ENCODE peak calls at places on chromosomes 12 and 14, in eight cellular contexts. Q is K562, K is psoas muscle, G is tibial artery, W is H9, Y is coronary artery, B is fibroblast of pulmonary artery, C is right atrium auricular region. H is an unnamed sample.

GRCh38 chr12:75479963-75480461 is 543 bp upstream of the GLIPR1 start:
- DNase-seq in K (no peak), Y (no peak), G (no peak), W (no peak), C (no peak), Q (no peak), B (no peak), H (no peak)

GRCh38 chr12:2844786-2845185 is 10.0 kb upstream of the NRIP2 start:
- DNase-seq in C (no peak), Y (no peak), W (no peak), B (peak; percentile 18), G (no peak), K (no peak), Q (no peak), H (no peak)

GRCh38 chr12:131832393-131833231 is 4.4 kb downstream of the MMP17 start:
- DNase-seq in C (no peak), K (peak; percentile 74), B (peak; percentile 66), G (peak; percentile 73), W (no peak), Q (no peak), Y (no peak), H (peak; percentile 68)

GRCh38 chr12:12273291-12273957 is 6.6 kb upstream of the LRP6 start:
- DNase-seq in G (no peak), W (no peak), B (no peak), Q (no peak), K (no peak), C (no peak), Y (no peak), H (no peak)

GRCh38 chr14:67416085-67416484 is 4.1 kb upstream of the PLEK2 start:
- DNase-seq in B (peak; percentile 14), C (no peak), G (no peak), Q (peak; percentile 47), Y (no peak), K (no peak), W (no peak), H (no peak)

GRCh38 chr14:93712838-93713724 is 75.2 kb downstream of the PRIMA1 start:
- DNase-seq in Q (no peak), K (no peak), Y (peak; percentile 50), C (peak; percentile 32), W (no peak), G (peak; percentile 46), B (no peak), H (no peak)

GRCh38 chr14:65949711-65950516 is 536.3 kb upstream of the CCDC196 start:
- DNase-seq in G (no peak), W (no peak), B (peak; percentile 36), K (peak; percentile 21), Q (peak; percentile 9), Y (no peak), C (no peak), H (peak; percentile 4)

GRCh38 chr14:89242871-89243270 is 174.2 kb downstream of the FOXN3 start:
- DNase-seq in G (no peak), Y (peak; percentile 45), W (no peak), B (no peak), K (no peak), C (no peak), Q (no peak), H (no peak)

GRCh38 chr12:95440401-95440800 is 33.6 kb upstream of the METAP2 start:
- DNase-seq in Y (no peak), K (no peak), W (no peak), G (no peak), B (peak; percentile 5), C (no peak), Q (no peak), H (no peak)

GRCh38 chr14:79325071-79325470 is 886.2 kb downstream of the DIO2 start:
- DNase-seq in K (no peak), W (no peak), B (no peak), C (no peak), Q (no peak), Y (no peak), G (no peak), H (peak; percentile 18)

GRCh38 chr12:68483592-68484373 is 126.9 kb upstream of the RAP1B start:
- DNase-seq in K (no peak), G (no peak), W (no peak), B (peak; percentile 70), Q (no peak), Y (no peak), C (no peak), H (peak; percentile 27)

GRCh38 chr14:95137804-95138167 is 19.5 kb downstream of the DICER1 start:
- DNase-seq in G (no peak), B (peak; percentile 38), K (no peak), C (no peak), Y (no peak), W (no peak), Q (no peak), H (no peak)

GRCh38 chr12:78759387-78759786 is 105.2 kb upstream of the SYT1 start:
- DNase-seq in Q (no peak), B (peak; percentile 97), C (no peak), G (no peak), W (peak; percentile 38), Y (no peak), K (no peak), H (peak; percentile 14)

GRCh38 chr14:33323979-33324378 is 385.3 kb downstream of the NPAS3 start:
- DNase-seq in G (no peak), Y (no peak), K (no peak), B (no peak), W (no peak), Q (no peak), C (no peak), H (no peak)

GRCh38 chr12:118238888-118239287 is 103.0 kb downstream of the PEBP1 start:
- DNase-seq in W (no peak), B (no peak), C (no peak), K (no peak), Q (no peak), G (no peak), Y (no peak), H (no peak)

GRCh38 chr12:86826051-86826450 is 569.9 kb upstream of the MGAT4C start:
- DNase-seq in Y (no peak), K (no peak), W (no peak), Q (no peak), G (no peak), C (no peak), B (no peak), H (no peak)

GRCh38 chr14:90559811-90560492 is 163.1 kb downstream of the CALM1 start:
- DNase-seq in Y (no peak), Q (peak; percentile 23), G (no peak), W (no peak), C (no peak), B (no peak), K (no peak), H (no peak)

GRCh38 chr12:113479578-113480335 is 8.1 kb upstream of the LHX5 start:
- DNase-seq in Y (no peak), Q (peak; percentile 83), B (peak; percentile 51), W (peak; percentile 88), G (no peak), K (no peak), C (no peak), H (peak; percentile 30)

GRCh38 chr12:6612247-6612646 is 5.1 kb upstream of the CHD4 start:
- DNase-seq in B (no peak), Q (no peak), G (no peak), Y (no peak), K (no peak), C (no peak), W (no peak), H (no peak)

GRCh38 chr14:69242311-69243224 is 17.4 kb upstream of the GALNT16 start:
- DNase-seq in G (peak; percentile 75), Y (no peak), C (peak; percentile 76), K (no peak), Q (peak; percentile 51), B (peak; percentile 83), W (peak; percentile 52), H (peak; percentile 77)

GRCh38 chr14:34035177-34035933 is 84.5 kb upstream of the EGLN3 start:
- DNase-seq in Y (no peak), B (no peak), W (no peak), K (no peak), Q (no peak), C (no peak), G (no peak), H (no peak)

DNA sequence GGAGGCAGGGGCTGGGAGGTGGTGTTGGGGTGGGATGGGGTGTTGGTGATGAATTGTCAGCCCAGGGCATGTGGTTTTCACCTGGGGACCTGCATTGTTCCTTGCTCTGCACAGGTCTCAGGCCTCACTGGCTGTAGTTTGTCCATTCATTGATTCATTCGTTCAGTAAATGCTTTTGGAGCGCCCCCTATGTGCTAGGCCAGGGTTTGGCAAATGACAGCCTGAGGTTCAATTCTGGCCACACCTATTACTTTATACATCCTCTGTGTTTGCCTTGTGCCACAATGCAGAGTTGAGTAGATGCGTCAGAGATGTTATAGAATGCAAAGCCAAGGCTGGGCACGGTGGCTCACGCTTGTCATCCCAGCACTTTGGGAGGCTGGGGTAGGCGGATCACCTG is 4.7 kb downstream of the ADCK1 start:
- DNase-seq in B (peak; percentile 10), Y (no peak), Q (peak; percentile 27), G (no peak), C (no peak), K (no peak), W (peak; percentile 63), H (peak; percentile 12)
- TF ChIP-seq CTCF in B (peak; percentile 25), Y (no peak), Q (peak; percentile 50), G (no peak), C (no peak), K (no peak), W (peak; percentile 83), H (peak; percentile 49)

DNA sequence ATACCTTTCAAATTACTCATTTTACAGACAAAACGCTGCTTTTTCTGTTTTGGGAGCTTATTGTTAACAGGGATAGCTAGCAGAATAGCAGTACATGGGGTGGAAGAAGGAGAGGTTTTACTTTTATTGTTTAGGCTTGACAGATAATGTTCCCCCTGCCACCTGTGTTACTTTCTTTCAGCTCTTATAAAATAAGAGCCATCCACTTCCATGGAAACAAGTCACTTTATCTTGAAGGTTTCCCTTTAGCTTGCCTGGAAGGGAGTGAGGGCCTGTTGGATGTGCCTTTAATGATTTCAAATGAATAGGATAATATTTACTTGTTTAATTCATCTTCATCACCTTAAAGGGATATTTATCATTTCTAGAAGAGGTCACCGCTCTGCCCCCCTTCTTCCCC is 23.3 kb downstream of the GPATCH2L start:
- DNase-seq in W (no peak), C (no peak), Y (no peak), K (no peak), B (no peak), Q (no peak), G (no peak), H (no peak)
- TF ChIP-seq CTCF in W (no peak), C (no peak), Y (no peak), K (no peak), B (no peak), Q (no peak), G (no peak), H (no peak)

GRCh38 chr14:64465856-64466554 is 706 bp downstream of the AKAP5 start:
- DNase-seq in W (peak; percentile 60), Q (no peak), C (no peak), B (peak; percentile 52), K (no peak), G (no peak), Y (no peak), H (peak; percentile 60)
- TF ChIP-seq CTCF in W (peak; percentile 51), Q (no peak), C (no peak), B (peak; percentile 37), K (no peak), G (peak; percentile 40), Y (no peak), H (peak; percentile 55)

DNA sequence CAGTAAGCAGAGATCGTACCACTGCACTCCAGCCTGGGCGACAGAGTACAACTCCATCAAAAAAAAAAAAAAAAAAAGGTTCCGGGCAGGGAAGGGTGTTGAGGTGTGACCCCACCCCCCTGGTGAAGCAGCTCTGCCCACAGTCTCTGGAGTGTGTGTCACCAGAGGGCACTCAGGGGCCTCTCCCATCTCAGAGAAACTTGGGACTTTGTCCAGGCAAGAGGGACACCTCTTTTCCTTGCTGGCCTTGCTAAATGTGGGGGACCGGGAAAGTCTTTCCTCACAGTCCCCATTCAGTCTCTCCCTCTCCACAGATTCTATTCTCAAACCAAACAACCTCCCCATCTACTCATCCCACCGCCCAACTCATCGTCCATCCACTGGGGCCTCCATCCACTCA is 43.6 kb downstream of the RFLNA start:
- DNase-seq in C (no peak), W (no peak), B (no peak), Y (no peak), Q (no peak), G (no peak), K (no peak), H (no peak)
- TF ChIP-seq CTCF in C (no peak), W (no peak), B (no peak), Y (no peak), Q (no peak), G (no peak), K (no peak), H (no peak)

H was measured in fibroblast of villous mesenchyme.